ENCODE peak calls at places on chromosomes 11 and 22, in seven cellular contexts. A is Peyer's patch, R is prostate gland, S is H1, I is IMR-90, T is suprapubic skin, X is GM12878. D is an unnamed sample.

GRCh38 chr22:39763276-39763675 is 130.3 kb downstream of the ENTHD1 start:
- DNase-seq in A (no peak), R (no peak), S (no peak), I (no peak), T (no peak), X (no peak), D (no peak)

GRCh38 chr22:45893516-45893915 is 83.4 kb downstream of the WNT7B start:
- DNase-seq in A (no peak), R (no peak), S (no peak), I (peak), T (no peak), X (no peak), D (no peak)

GRCh38 chr11:66546368-66546965 is at the start of gene ACTN3:
- DNase-seq in A (peak), R (peak), S (peak), I (no peak), T (no peak), X (no peak), D (no peak)

GRCh38 chr11:114061053-114062049 is 1.8 kb downstream of the ZBTB16 start:
- DNase-seq in A (no peak), R (no peak), S (no peak), I (no peak), T (peak), X (no peak), D (peak)

GRCh38 chr11:123308077-123308476 is 113.0 kb upstream of the CLMP start:
- DNase-seq in A (no peak), R (no peak), S (no peak), I (peak), T (no peak), X (peak), D (no peak)

GRCh38 chr22:49737101-49737551 is 90.5 kb downstream of the BRD1 start:
- DNase-seq in A (no peak), R (no peak), S (no peak), I (no peak), T (no peak), X (no peak), D (no peak)

GRCh38 chr11:46916669-46917108 is 1.7 kb downstream of the LRP4 start:
- DNase-seq in A (no peak), R (peak), S (no peak), I (peak), T (no peak), X (no peak), D (peak)

GRCh38 chr22:37740455-37741311 is 43.8 kb downstream of the TRIOBP start:
- DNase-seq in A (no peak), R (no peak), S (no peak), I (no peak), T (no peak), X (no peak), D (no peak)

GRCh38 chr11:7621554-7621953 is 51.7 kb downstream of the CYB5R2 start:
- DNase-seq in A (no peak), R (no peak), S (no peak), I (no peak), T (no peak), X (no peak), D (no peak)

GRCh38 chr11:27735281-27735680 is 35.0 kb upstream of the BDNF start:
- DNase-seq in A (no peak), R (no peak), S (no peak), I (no peak), T (no peak), X (no peak), D (no peak)

GRCh38 chr11:18749681-18750319 is 23.8 kb upstream of the IGSF22 start:
- DNase-seq in A (no peak), R (peak), S (no peak), I (peak), T (no peak), X (no peak), D (no peak)

GRCh38 chr22:41963453-41964105 is 5.7 kb upstream of the SEPTIN3 start:
- DNase-seq in A (no peak), R (no peak), S (no peak), I (peak), T (no peak), X (no peak), D (no peak)

GRCh38 chr11:8201524-8202365 is 32.9 kb upstream of the RIC3 start:
- DNase-seq in A (peak), R (no peak), S (no peak), I (no peak), T (peak), X (peak), D (peak)

GRCh38 chr22:39177456-39177775 is 24.9 kb upstream of the CBX7 start:
- DNase-seq in A (no peak), R (no peak), S (no peak), I (no peak), T (no peak), X (no peak), D (no peak)

GRCh38 chr11:111946499-111946898 is 9.4 kb downstream of the DIXDC1 start:
- DNase-seq in A (no peak), R (no peak), S (no peak), I (no peak), T (no peak), X (no peak), D (no peak)

GRCh38 chr11:102864724-102865123 is 10.1 kb downstream of the MMP12 start:
- DNase-seq in A (no peak), R (no peak), S (no peak), I (no peak), T (no peak), X (no peak), D (no peak)

GRCh38 chr22:49791682-49792081 is 36.0 kb downstream of the BRD1 start:
- DNase-seq in A (no peak), R (no peak), S (no peak), I (no peak), T (no peak), X (no peak), D (no peak)

GRCh38 chr11:7906481-7906880 is 24.6 kb downstream of the OR10A6 start:
- DNase-seq in A (no peak), R (no peak), S (no peak), I (no peak), T (no peak), X (no peak), D (no peak)

DNA sequence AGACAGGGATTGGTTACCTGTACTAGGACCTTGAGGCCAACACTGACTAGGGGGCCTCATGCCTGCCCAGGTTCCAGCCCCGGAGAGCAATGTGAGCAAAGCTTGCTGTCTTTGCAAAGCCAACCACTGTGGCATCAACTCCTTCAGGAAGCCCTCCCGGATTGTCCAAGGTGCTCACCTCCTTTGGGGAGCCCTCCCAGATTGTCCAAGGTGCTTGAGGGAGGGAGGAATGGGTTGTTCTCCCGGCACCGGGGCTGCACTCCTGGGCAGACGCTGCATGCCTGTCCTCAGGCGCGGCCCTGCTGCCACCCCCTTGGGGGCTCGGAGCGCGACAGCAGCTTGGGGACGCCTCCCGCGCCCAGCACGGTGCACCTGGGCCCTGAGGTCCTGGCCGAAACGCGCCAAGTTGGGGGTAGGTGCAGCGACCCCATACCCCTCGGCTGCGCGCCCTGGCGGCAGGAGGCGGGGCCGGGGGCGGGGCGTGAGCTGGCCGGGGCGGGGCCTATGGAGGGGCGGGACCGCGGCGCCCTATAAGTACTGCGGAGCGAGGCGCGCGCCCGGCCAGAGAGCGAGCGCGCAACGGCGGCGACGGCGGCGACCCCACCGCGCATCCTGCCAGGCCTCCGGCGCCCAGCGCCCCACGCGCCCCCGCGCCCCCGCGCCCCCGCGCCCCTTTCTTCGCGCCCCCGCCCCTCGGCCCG is at the start of gene CD81:
- DNase-seq in A (peak), R (no peak), S (no peak), I (peak), T (no peak), X (no peak), D (peak)
- TF ChIP-seq POLR2A in A (no peak), R (peak), S (peak), I (peak), T (no peak), X (peak), D (no peak)

DNA sequence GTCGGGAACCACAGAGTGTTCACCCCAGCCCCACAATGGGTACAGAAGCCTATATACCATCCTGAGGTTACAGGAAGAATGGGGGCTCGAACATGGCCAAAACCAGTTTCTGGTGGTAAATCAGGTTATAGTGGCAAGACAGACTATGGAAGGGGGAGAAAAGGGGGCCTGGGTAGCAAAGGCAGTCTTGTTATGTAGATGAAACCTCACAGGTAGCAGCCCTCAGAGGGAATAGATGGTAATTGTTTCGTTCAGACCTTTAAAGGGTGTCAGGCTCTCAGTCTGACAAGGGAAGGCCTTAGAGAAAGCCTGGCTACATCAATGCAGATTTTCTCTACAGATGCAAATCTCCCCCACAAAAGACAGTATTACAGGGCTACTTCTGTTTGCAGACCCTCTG is 3.4 kb downstream of the CAPN1 start:
- DNase-seq in A (peak), R (no peak), S (no peak), I (no peak), T (peak), X (no peak), D (no peak)
- TF ChIP-seq POLR2A in A (no peak), R (no peak), S (no peak), I (no peak), T (no peak), X (no peak), D (no peak)

GRCh38 chr11:64923944-64924909 is at the start of gene PPP2R5B:
- DNase-seq in A (peak), R (peak), S (peak), I (peak), T (peak), X (peak), D (peak)
- TF ChIP-seq POLR2A in A (peak), R (peak), S (no peak), I (peak), T (no peak), X (peak), D (peak)

GRCh38 chr11:95256204-95256819 is 25.3 kb upstream of the SESN3 start:
- DNase-seq in A (peak), R (no peak), S (no peak), I (peak), T (no peak), X (no peak), D (peak)
- TF ChIP-seq POLR2A in A (no peak), R (no peak), S (no peak), I (no peak), T (no peak), X (no peak), D (no peak)